ENCODE peak calls at places on chromosomes 4 and X, in five cellular contexts. One of them, this sample, is unnamed.

GRCh38 chr4:101818362-101818761 is 27.8 kb downstream of the BANK1 start:
- DNase-seq in activated T-cell treated with anti-CD3 and anti-CD28 coated beads, Interleukin-2, amount 50 U/mL, for 72 hours: no peak
- DNase-seq in body of pancreas: no peak
- DNase-seq in germinal center: no peak
- DNase-seq in GM23248: peak
- DNase-seq in this sample: no peak

GRCh38 chrX:107574711-107575110 is 53.6 kb upstream of the PRPS1 start:
- DNase-seq in body of pancreas: no peak
- DNase-seq in GM23248: peak
- DNase-seq in activated T-cell treated with anti-CD3 and anti-CD28 coated beads, Interleukin-2, amount 50 U/mL, for 72 hours: no peak
- DNase-seq in germinal center: no peak
- DNase-seq in this sample: no peak

GRCh38 chr4:133996431-133997121 is 205.0 kb downstream of the PABPC4L start:
- DNase-seq in germinal center: no peak
- DNase-seq in GM23248: no peak
- DNase-seq in body of pancreas: no peak
- DNase-seq in activated T-cell treated with anti-CD3 and anti-CD28 coated beads, Interleukin-2, amount 50 U/mL, for 72 hours: no peak
- DNase-seq in this sample: no peak

GRCh38 chr4:184439856-184440592 is 34.3 kb downstream of the IRF2 start:
- DNase-seq in body of pancreas: peak
- DNase-seq in GM23248: no peak
- DNase-seq in germinal center: no peak
- DNase-seq in activated T-cell treated with anti-CD3 and anti-CD28 coated beads, Interleukin-2, amount 50 U/mL, for 72 hours: no peak
- DNase-seq in this sample: no peak

GRCh38 chr4:123035239-123035638 is 112.8 kb upstream of the NUDT6 start:
- DNase-seq in GM23248: no peak
- DNase-seq in germinal center: no peak
- DNase-seq in body of pancreas: no peak
- DNase-seq in activated T-cell treated with anti-CD3 and anti-CD28 coated beads, Interleukin-2, amount 50 U/mL, for 72 hours: no peak
- DNase-seq in this sample: no peak

GRCh38 chr4:11496313-11496956 is 67.7 kb upstream of the HS3ST1 start:
- DNase-seq in GM23248: no peak
- DNase-seq in germinal center: no peak
- DNase-seq in body of pancreas: no peak
- DNase-seq in activated T-cell treated with anti-CD3 and anti-CD28 coated beads, Interleukin-2, amount 50 U/mL, for 72 hours: no peak
- DNase-seq in this sample: no peak

GRCh38 chrX:131399692-131400428 is 110.8 kb upstream of the IGSF1 start:
- DNase-seq in activated T-cell treated with anti-CD3 and anti-CD28 coated beads, Interleukin-2, amount 50 U/mL, for 72 hours: no peak
- DNase-seq in body of pancreas: no peak
- DNase-seq in germinal center: no peak
- DNase-seq in GM23248: no peak
- DNase-seq in this sample: no peak

GRCh38 chr4:55386073-55386472 is 9.7 kb upstream of the TMEM165 start:
- DNase-seq in body of pancreas: no peak
- DNase-seq in activated T-cell treated with anti-CD3 and anti-CD28 coated beads, Interleukin-2, amount 50 U/mL, for 72 hours: no peak
- DNase-seq in GM23248: peak
- DNase-seq in germinal center: peak
- DNase-seq in this sample: no peak

GRCh38 chr4:150302553-150302952 is 224.3 kb downstream of the DCLK2 start:
- DNase-seq in body of pancreas: no peak
- DNase-seq in activated T-cell treated with anti-CD3 and anti-CD28 coated beads, Interleukin-2, amount 50 U/mL, for 72 hours: peak
- DNase-seq in germinal center: no peak
- DNase-seq in GM23248: peak
- DNase-seq in this sample: peak

GRCh38 chr4:71404049-71404448 is 65.2 kb downstream of the SLC4A4 start:
- DNase-seq in germinal center: no peak
- DNase-seq in GM23248: peak
- DNase-seq in activated T-cell treated with anti-CD3 and anti-CD28 coated beads, Interleukin-2, amount 50 U/mL, for 72 hours: no peak
- DNase-seq in body of pancreas: no peak
- DNase-seq in this sample: no peak

GRCh38 chrX:2242326-2242725 is 258.4 kb downstream of the DHRSX start:
- DNase-seq in body of pancreas: no peak
- DNase-seq in activated T-cell treated with anti-CD3 and anti-CD28 coated beads, Interleukin-2, amount 50 U/mL, for 72 hours: no peak
- DNase-seq in GM23248: no peak
- DNase-seq in germinal center: no peak
- DNase-seq in this sample: no peak

GRCh38 chr4:149997881-149998421 is 80.3 kb upstream of the DCLK2 start:
- DNase-seq in GM23248: peak
- DNase-seq in body of pancreas: no peak
- DNase-seq in germinal center: no peak
- DNase-seq in activated T-cell treated with anti-CD3 and anti-CD28 coated beads, Interleukin-2, amount 50 U/mL, for 72 hours: peak
- DNase-seq in this sample: no peak

GRCh38 chrX:67544871-67545771 is 1.3 kb downstream of the AR start:
- DNase-seq in GM23248: peak
- DNase-seq in activated T-cell treated with anti-CD3 and anti-CD28 coated beads, Interleukin-2, amount 50 U/mL, for 72 hours: peak
- DNase-seq in germinal center: no peak
- DNase-seq in body of pancreas: peak
- DNase-seq in this sample: no peak

GRCh38 chr4:88814043-88814617 is 116.5 kb upstream of the NAP1L5 start:
- DNase-seq in body of pancreas: peak
- DNase-seq in germinal center: no peak
- DNase-seq in GM23248: no peak
- DNase-seq in activated T-cell treated with anti-CD3 and anti-CD28 coated beads, Interleukin-2, amount 50 U/mL, for 72 hours: no peak
- DNase-seq in this sample: no peak

GRCh38 chr4:110988741-110989140 is 365.9 kb upstream of the PITX2 start:
- DNase-seq in germinal center: no peak
- DNase-seq in activated T-cell treated with anti-CD3 and anti-CD28 coated beads, Interleukin-2, amount 50 U/mL, for 72 hours: no peak
- DNase-seq in GM23248: no peak
- DNase-seq in body of pancreas: no peak
- DNase-seq in this sample: no peak

GRCh38 chr4:113756005-113756410 is 5.5 kb downstream of the CAMK2D start:
- DNase-seq in activated T-cell treated with anti-CD3 and anti-CD28 coated beads, Interleukin-2, amount 50 U/mL, for 72 hours: no peak
- DNase-seq in body of pancreas: no peak
- DNase-seq in GM23248: peak
- DNase-seq in germinal center: no peak
- DNase-seq in this sample: no peak

GRCh38 chrX:46791927-46792825 is 33.3 kb upstream of the SLC9A7 start:
- DNase-seq in body of pancreas: peak
- DNase-seq in GM23248: peak
- DNase-seq in activated T-cell treated with anti-CD3 and anti-CD28 coated beads, Interleukin-2, amount 50 U/mL, for 72 hours: peak
- DNase-seq in germinal center: no peak
- DNase-seq in this sample: peak

GRCh38 chrX:1657367-1658082 is 42.7 kb downstream of the ASMT start:
- DNase-seq in body of pancreas: no peak
- DNase-seq in GM23248: peak
- DNase-seq in activated T-cell treated with anti-CD3 and anti-CD28 coated beads, Interleukin-2, amount 50 U/mL, for 72 hours: peak
- DNase-seq in germinal center: peak
- DNase-seq in this sample: peak

GRCh38 chr4:138438608-138439007 is 196.5 kb upstream of the SLC7A11 start:
- DNase-seq in activated T-cell treated with anti-CD3 and anti-CD28 coated beads, Interleukin-2, amount 50 U/mL, for 72 hours: no peak
- DNase-seq in body of pancreas: no peak
- DNase-seq in GM23248: no peak
- DNase-seq in germinal center: no peak
- DNase-seq in this sample: no peak

GRCh38 chr4:121582296-121582695 is 114.5 kb downstream of the ANXA5 start:
- DNase-seq in body of pancreas: no peak
- DNase-seq in activated T-cell treated with anti-CD3 and anti-CD28 coated beads, Interleukin-2, amount 50 U/mL, for 72 hours: no peak
- DNase-seq in germinal center: no peak
- DNase-seq in GM23248: peak
- DNase-seq in this sample: no peak

GRCh38 chr4:94621491-94622080 is 136.2 kb upstream of the BMPR1B start:
- DNase-seq in activated T-cell treated with anti-CD3 and anti-CD28 coated beads, Interleukin-2, amount 50 U/mL, for 72 hours: peak
- DNase-seq in body of pancreas: no peak
- DNase-seq in germinal center: peak
- DNase-seq in GM23248: peak
- DNase-seq in this sample: no peak

GRCh38 chr4:57443308-57444243 is 333.4 kb upstream of the IGFBP7 start:
- DNase-seq in GM23248: no peak
- DNase-seq in germinal center: no peak
- DNase-seq in body of pancreas: peak
- DNase-seq in activated T-cell treated with anti-CD3 and anti-CD28 coated beads, Interleukin-2, amount 50 U/mL, for 72 hours: no peak
- DNase-seq in this sample: no peak

GRCh38 chr4:98603683-98604573 is 54.5 kb downstream of the TSPAN5 start:
- DNase-seq in activated T-cell treated with anti-CD3 and anti-CD28 coated beads, Interleukin-2, amount 50 U/mL, for 72 hours: peak
- DNase-seq in germinal center: no peak
- DNase-seq in body of pancreas: no peak
- DNase-seq in GM23248: peak
- DNase-seq in this sample: no peak

GRCh38 chr4:16196482-16197393 is 29.5 kb downstream of the TAPT1 start:
- DNase-seq in body of pancreas: no peak
- DNase-seq in GM23248: peak
- DNase-seq in activated T-cell treated with anti-CD3 and anti-CD28 coated beads, Interleukin-2, amount 50 U/mL, for 72 hours: no peak
- DNase-seq in germinal center: peak
- DNase-seq in this sample: no peak

GRCh38 chr4:185119927-185120630 is 23.0 kb upstream of the SLC25A4 start:
- DNase-seq in GM23248: no peak
- DNase-seq in germinal center: no peak
- DNase-seq in activated T-cell treated with anti-CD3 and anti-CD28 coated beads, Interleukin-2, amount 50 U/mL, for 72 hours: no peak
- DNase-seq in body of pancreas: no peak
- DNase-seq in this sample: no peak

GRCh38 chrX:26100421-26100920 is 37.7 kb upstream of the MAGEB18 start:
- DNase-seq in body of pancreas: no peak
- DNase-seq in activated T-cell treated with anti-CD3 and anti-CD28 coated beads, Interleukin-2, amount 50 U/mL, for 72 hours: no peak
- DNase-seq in GM23248: no peak
- DNase-seq in germinal center: no peak
- DNase-seq in this sample: no peak

GRCh38 chrX:111151764-111152163 is 55.8 kb downstream of the PAK3 start:
- DNase-seq in body of pancreas: no peak
- DNase-seq in germinal center: no peak
- DNase-seq in GM23248: no peak
- DNase-seq in activated T-cell treated with anti-CD3 and anti-CD28 coated beads, Interleukin-2, amount 50 U/mL, for 72 hours: no peak
- DNase-seq in this sample: no peak

GRCh38 chr4:22897520-22898108 is 204.9 kb downstream of the GBA3 start:
- DNase-seq in GM23248: peak
- DNase-seq in activated T-cell treated with anti-CD3 and anti-CD28 coated beads, Interleukin-2, amount 50 U/mL, for 72 hours: peak
- DNase-seq in germinal center: peak
- DNase-seq in body of pancreas: peak
- DNase-seq in this sample: peak

GRCh38 chr4:100826808-100827548 is 309.2 kb upstream of the EMCN start:
- DNase-seq in GM23248: no peak
- DNase-seq in body of pancreas: no peak
- DNase-seq in germinal center: no peak
- DNase-seq in activated T-cell treated with anti-CD3 and anti-CD28 coated beads, Interleukin-2, amount 50 U/mL, for 72 hours: no peak
- DNase-seq in this sample: no peak

GRCh38 chrX:129823523-129823922 is 20.2 kb downstream of the ZDHHC9 start:
- DNase-seq in GM23248: no peak
- DNase-seq in body of pancreas: no peak
- DNase-seq in activated T-cell treated with anti-CD3 and anti-CD28 coated beads, Interleukin-2, amount 50 U/mL, for 72 hours: peak
- DNase-seq in germinal center: no peak
- DNase-seq in this sample: no peak

GRCh38 chr4:6198768-6199343 is 1.5 kb downstream of the JAKMIP1 start:
- DNase-seq in germinal center: no peak
- DNase-seq in GM23248: no peak
- DNase-seq in body of pancreas: no peak
- DNase-seq in activated T-cell treated with anti-CD3 and anti-CD28 coated beads, Interleukin-2, amount 50 U/mL, for 72 hours: peak
- DNase-seq in this sample: peak

GRCh38 chr4:56786955-56787354 is 34.5 kb downstream of the SPINK2 start:
- DNase-seq in GM23248: peak
- DNase-seq in body of pancreas: peak
- DNase-seq in germinal center: no peak
- DNase-seq in activated T-cell treated with anti-CD3 and anti-CD28 coated beads, Interleukin-2, amount 50 U/mL, for 72 hours: no peak
- DNase-seq in this sample: no peak

GRCh38 chr4:4848540-4848939 is 10.9 kb upstream of the MSX1 start:
- DNase-seq in body of pancreas: no peak
- DNase-seq in germinal center: no peak
- DNase-seq in GM23248: no peak
- DNase-seq in activated T-cell treated with anti-CD3 and anti-CD28 coated beads, Interleukin-2, amount 50 U/mL, for 72 hours: no peak
- DNase-seq in this sample: no peak

GRCh38 chr4:168076989-168077725 is 15.2 kb upstream of the ANXA10 start:
- DNase-seq in germinal center: peak
- DNase-seq in body of pancreas: peak
- DNase-seq in activated T-cell treated with anti-CD3 and anti-CD28 coated beads, Interleukin-2, amount 50 U/mL, for 72 hours: peak
- DNase-seq in GM23248: peak
- DNase-seq in this sample: peak

This sample was measured in T-helper 2 cell treated with Interferon-gamma antibody and Interleukin-4, amounts not matched to agents 5 μg/mL and 100 μg/mL, for 36 hours.